ENCODE peak calls at places on chromosomes 2 and 18, in nine cellular contexts. O is bronchial epithelial cell, C is AG10803, Z is PC-9, M is progenitor cell of endocrine pancreas, N is glutamatergic neuron, R is kidney epithelial cell, P is AG09319, A is fibroblast of lung. H is an unnamed sample.

GRCh38 chr2:55422876-55423275 is 3.2 kb upstream of the CCDC88A start:
- DNase-seq in A (no peak), P (no peak), M (no peak), O (no peak), Z (no peak), N (no peak), C (no peak), R (no peak), H (no peak)

GRCh38 chr2:59892398-59892797 is 661.1 kb downstream of the BCL11A start:
- DNase-seq in A (no peak), Z (no peak), N (no peak), M (no peak), C (no peak), R (no peak), P (no peak), O (no peak), H (no peak)

GRCh38 chr2:64359892-64360657 is 93.9 kb upstream of the LGALSL start:
- DNase-seq in O (peak), C (peak), P (peak), A (peak), Z (peak), N (peak), M (no peak), R (peak), H (peak)

GRCh38 chr18:50286391-50287027 is 983 bp downstream of the CXXC1 start:
- DNase-seq in A (peak), P (no peak), M (no peak), N (no peak), O (peak), C (peak), R (no peak), Z (no peak), H (peak)

GRCh38 chr2:123303735-123304134 is 721.4 kb upstream of the CNTNAP5 start:
- DNase-seq in R (no peak), Z (no peak), O (no peak), P (no peak), M (no peak), A (no peak), N (no peak), C (no peak), H (no peak)

GRCh38 chr2:230012242-230012884 is 56.4 kb downstream of the SLC16A14 start:
- DNase-seq in A (no peak), P (no peak), C (peak), R (no peak), M (no peak), O (no peak), N (no peak), Z (no peak), H (no peak)

GRCh38 chr2:183579686-183580085 is 455.4 kb downstream of the NUP35 start:
- DNase-seq in N (no peak), O (no peak), A (no peak), C (no peak), Z (no peak), P (no peak), M (no peak), R (no peak), H (no peak)

GRCh38 chr2:221517362-221518121 is 54.6 kb downstream of the EPHA4 start:
- DNase-seq in A (peak), Z (peak), C (peak), O (peak), M (no peak), P (peak), R (no peak), N (no peak), H (peak)

GRCh38 chr2:104405628-104406027 is 448.3 kb upstream of the POU3F3 start:
- DNase-seq in Z (no peak), A (no peak), R (no peak), N (no peak), O (no peak), P (no peak), C (no peak), M (no peak), H (no peak)

GRCh38 chr2:1406434-1406833 is 6.8 kb upstream of the TPO start:
- DNase-seq in O (no peak), M (no peak), N (no peak), P (no peak), R (no peak), A (no peak), C (no peak), Z (no peak), H (no peak)

GRCh38 chr2:133362061-133362476 is 206.2 kb downstream of the NCKAP5 start:
- DNase-seq in A (peak), R (no peak), M (no peak), O (peak), C (peak), N (no peak), Z (no peak), P (no peak), H (peak)

GRCh38 chr2:228401065-228401912 is 219.8 kb upstream of the SPHKAP start:
- DNase-seq in M (no peak), O (peak), N (no peak), Z (no peak), P (no peak), C (no peak), A (no peak), R (no peak), H (no peak)

GRCh38 chr18:808086-808485 is 4.0 kb downstream of the YES1 start:
- DNase-seq in O (no peak), P (no peak), C (peak), M (no peak), Z (no peak), R (no peak), N (no peak), A (peak), H (peak)

GRCh38 chr2:54497738-54498680 is 41.9 kb downstream of the SPTBN1 start:
- DNase-seq in Z (no peak), C (peak), R (no peak), M (no peak), O (no peak), P (no peak), N (no peak), A (no peak), H (no peak)

GRCh38 chr2:10935953-10936942 is 24.5 kb downstream of the KCNF1 start:
- DNase-seq in Z (peak), P (peak), C (peak), A (peak), N (no peak), R (peak), M (no peak), O (peak), H (peak)
- TF ChIP-seq CTCF in Z (peak), P (no peak), C (peak), A (no peak), N (no peak), R (no peak), M (no peak), O (no peak), H (no peak)

GRCh38 chr2:26438526-26438925 is 36.8 kb downstream of the DRC1 start:
- DNase-seq in O (peak), P (no peak), N (no peak), M (no peak), A (peak), Z (no peak), C (peak), R (peak), H (no peak)
- TF ChIP-seq CTCF in O (peak), P (peak), N (no peak), M (no peak), A (no peak), Z (no peak), C (peak), R (peak), H (no peak)

GRCh38 chr2:46239175-46239846 is 57.9 kb upstream of the EPAS1 start:
- DNase-seq in O (no peak), N (no peak), C (no peak), A (peak), M (no peak), Z (no peak), R (no peak), P (no peak), H (no peak)

GRCh38 chr2:46245869-46246268 is 51.3 kb upstream of the EPAS1 start:
- DNase-seq in P (no peak), O (no peak), A (no peak), N (no peak), R (no peak), C (no peak), Z (no peak), M (no peak), H (no peak)

GRCh38 chr2:46239847-46240181 is 57.4 kb upstream of the EPAS1 start:
- DNase-seq in Z (no peak), R (no peak), P (no peak), M (no peak), O (no peak), C (no peak), N (no peak), A (no peak), H (no peak)

GRCh38 chr2:46236876-46237859 is 60.0 kb upstream of the EPAS1 start:
- DNase-seq in A (no peak), R (no peak), C (no peak), P (no peak), Z (no peak), N (no peak), O (no peak), M (no peak), H (no peak)

DNA sequence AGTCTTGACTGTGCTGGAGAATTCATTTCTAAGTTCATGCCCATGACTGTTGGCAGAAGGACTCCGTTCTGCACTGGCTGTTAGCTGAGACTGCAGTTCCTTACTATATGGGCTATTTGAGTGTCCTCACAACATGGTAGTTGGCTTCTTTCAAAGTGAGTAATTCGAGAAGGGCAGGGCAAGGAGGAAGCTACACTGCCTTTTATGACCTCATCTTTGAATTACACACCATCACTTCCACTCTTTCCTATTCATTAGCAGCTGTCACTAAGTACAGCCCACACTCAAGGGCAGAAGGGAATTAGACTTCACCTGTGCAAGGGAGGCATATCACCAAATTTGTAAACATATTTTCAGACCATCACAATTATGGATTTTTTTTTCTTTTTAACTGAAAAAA is 55.9 kb upstream of the EPAS1 start:
- DNase-seq in O (peak), P (no peak), A (peak), N (no peak), M (no peak), C (no peak), R (peak), Z (no peak), H (no peak)
- TF ChIP-seq CTCF in O (no peak), P (no peak), A (no peak), N (no peak), M (no peak), C (no peak), R (no peak), Z (no peak), H (no peak)

DNA sequence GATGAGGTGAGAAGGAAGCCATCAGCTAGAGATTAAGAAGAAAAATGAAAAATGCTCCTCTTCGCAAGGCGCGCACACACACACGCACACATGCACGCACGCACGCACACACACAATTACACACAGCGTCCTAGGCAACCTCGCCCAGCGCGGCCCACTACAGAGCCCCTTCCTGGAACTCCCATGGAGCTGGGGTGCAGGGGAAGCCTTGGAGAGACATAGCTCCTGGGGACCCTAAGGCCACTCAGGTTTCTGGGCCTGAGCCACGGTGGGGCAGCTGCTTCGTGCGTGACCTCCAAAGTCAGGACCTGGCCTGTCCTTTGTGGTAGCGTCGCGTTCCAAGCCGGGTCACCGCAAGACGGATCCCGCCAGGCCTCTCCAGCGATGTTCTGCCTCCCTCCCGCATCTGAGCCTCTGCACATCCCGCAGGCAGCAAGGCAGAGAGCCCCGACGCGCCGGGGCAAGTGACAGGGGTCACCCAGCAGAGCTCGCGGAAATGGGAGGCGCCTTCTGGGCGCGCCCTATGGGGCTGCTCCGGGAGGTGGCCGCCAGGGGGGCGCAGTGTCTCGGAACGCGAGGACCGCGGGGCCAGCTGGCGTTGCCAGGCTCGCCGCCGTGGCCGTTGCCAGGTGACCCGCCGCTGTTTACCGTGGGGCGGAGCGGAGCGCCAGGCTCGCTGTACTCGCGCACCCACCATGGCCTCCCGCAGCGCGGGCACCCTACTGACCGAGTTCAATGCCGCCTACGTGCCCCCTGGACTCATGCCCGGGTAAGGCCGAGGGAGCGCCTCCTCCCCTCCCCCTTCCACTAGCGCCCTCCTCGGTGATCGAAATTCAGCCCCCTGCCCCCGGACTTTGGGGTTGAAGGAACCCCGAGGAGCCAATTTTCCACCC is 79.0 kb downstream of the CIB4 start:
- DNase-seq in Z (peak), M (no peak), C (peak), N (peak), P (no peak), R (no peak), A (peak), O (peak), H (no peak)
- TF ChIP-seq CTCF in Z (peak), M (no peak), C (peak), N (peak), P (no peak), R (peak), A (peak), O (peak), H (peak)

GRCh38 chr2:15746354-15747171 is 154.9 kb downstream of the DDX1 start:
- DNase-seq in M (no peak), C (no peak), Z (no peak), O (no peak), A (no peak), P (no peak), R (no peak), N (no peak), H (no peak)

GRCh38 chr2:15749460-15750432 is 158.1 kb downstream of the DDX1 start:
- DNase-seq in A (peak), O (no peak), M (no peak), P (no peak), R (no peak), N (no peak), Z (no peak), C (peak), H (no peak)

GRCh38 chr2:15748736-15749323 is 157.2 kb downstream of the DDX1 start:
- DNase-seq in M (no peak), O (peak), Z (no peak), A (no peak), R (no peak), P (no peak), N (peak), C (no peak), H (no peak)

GRCh38 chr2:15747172-15747550 is 155.5 kb downstream of the DDX1 start:
- DNase-seq in A (no peak), R (no peak), M (no peak), N (no peak), C (no peak), P (no peak), Z (no peak), O (no peak), H (no peak)

GRCh38 chr2:15747698-15748471 is 156.2 kb downstream of the DDX1 start:
- DNase-seq in M (no peak), R (no peak), A (peak), C (no peak), O (no peak), Z (no peak), P (no peak), N (no peak), H (no peak)
- TF ChIP-seq CTCF in M (no peak), R (no peak), A (no peak), C (no peak), O (no peak), Z (no peak), P (no peak), N (no peak), H (no peak)

DNA sequence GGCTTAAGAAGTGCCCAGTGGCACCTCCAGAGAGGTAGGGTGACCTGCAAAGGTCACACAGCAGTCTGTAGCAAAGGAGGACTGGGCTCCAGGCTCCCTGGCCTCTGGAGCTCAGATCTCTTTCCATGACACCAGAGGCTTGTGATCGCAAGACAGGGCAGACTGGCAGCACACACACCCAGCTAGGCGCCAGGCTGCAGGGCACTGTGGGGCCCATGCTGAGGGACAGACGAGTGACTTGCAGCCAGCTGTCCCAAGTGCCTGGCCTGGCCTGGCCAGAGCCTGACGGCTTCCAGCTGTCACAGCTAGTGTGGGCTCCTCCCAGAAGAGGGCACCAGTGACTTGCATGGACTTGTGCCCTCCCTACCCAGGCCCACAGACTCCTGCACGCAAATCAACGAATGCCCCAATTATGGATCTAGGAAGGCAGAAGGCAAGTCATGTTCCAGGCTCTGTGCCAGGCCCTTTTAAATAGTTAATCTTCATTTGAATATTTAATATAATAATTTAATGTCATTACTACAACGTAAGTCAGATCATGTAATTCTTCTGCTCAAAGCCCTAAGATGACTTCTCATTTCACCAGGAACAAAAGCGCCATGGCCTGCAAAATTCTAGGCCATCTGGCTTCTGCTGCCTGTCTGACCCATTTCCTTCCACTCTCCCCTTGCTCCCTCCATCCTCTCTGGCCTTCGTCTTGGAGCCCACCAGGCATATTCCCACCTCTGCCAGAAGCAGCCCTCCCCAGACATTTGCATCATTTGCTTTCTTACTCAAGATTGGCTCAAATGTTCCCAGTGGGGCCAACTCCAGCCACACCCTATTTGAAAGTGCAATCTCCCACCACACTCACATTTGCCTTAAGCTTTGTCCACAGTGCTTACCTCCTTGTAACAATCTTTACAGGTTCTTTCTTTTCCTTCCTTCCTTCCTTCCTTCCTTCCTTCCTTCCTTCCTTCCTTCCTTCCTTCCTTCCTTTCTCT is 3.7 kb upstream of the SPEG start:
- DNase-seq in Z (no peak), N (no peak), C (peak), P (no peak), R (no peak), O (peak), A (peak), M (no peak), H (peak)
- TF ChIP-seq CTCF in Z (peak), N (no peak), C (peak), P (peak), R (peak), O (peak), A (no peak), M (peak), H (peak)

DNA sequence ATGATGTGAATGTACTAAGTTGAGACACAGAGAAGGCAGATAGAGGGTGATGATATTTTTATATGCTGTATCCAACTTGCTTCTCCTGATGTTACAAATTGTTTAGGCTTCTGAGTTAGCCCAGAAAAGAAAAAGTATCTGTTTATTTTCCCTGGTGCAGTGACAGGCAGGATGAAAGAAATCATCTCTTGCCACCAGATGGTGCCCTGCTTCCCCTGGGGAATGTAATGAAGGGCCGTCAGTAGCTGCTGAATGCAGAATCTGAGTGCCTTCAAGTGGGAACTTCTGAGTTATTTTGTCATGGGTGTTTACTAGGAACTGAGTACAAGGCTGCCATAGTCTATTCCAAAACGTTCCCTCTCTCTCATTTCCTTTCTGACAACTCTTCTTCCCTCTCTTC is 525.6 kb downstream of the MBD2 start:
- DNase-seq in M (peak), O (peak), N (peak), R (peak), P (peak), Z (peak), A (peak), C (peak), H (peak)
- TF ChIP-seq CTCF in M (peak), O (peak), N (no peak), R (peak), P (peak), Z (peak), A (no peak), C (peak), H (peak)

GRCh38 chr2:96549967-96550786 is 13.6 kb downstream of the ARID5A start:
- DNase-seq in C (no peak), M (no peak), Z (peak), O (no peak), P (no peak), A (no peak), R (no peak), N (peak), H (no peak)
- TF ChIP-seq CTCF in C (no peak), M (peak), Z (peak), O (peak), P (peak), A (no peak), R (no peak), N (peak), H (peak)

DNA sequence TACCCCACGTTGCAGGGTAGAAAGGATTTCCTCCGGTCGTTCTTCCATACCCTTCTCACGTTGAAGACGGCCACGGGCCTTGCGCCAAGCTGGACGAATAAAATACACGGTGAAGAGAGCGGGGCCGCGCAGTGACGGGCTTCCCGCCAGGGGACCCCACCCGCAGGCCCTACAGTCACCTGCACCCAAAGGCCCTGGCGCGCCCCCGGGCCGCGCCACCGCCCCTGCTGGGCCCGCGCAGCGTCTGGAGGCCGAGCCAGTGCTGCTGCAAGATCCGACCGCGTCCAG is 199 bp downstream of the FBXO15 start:
- DNase-seq in C (no peak), P (no peak), N (no peak), Z (no peak), A (no peak), M (no peak), R (no peak), O (no peak), H (no peak)
- TF ChIP-seq CTCF in C (no peak), P (no peak), N (no peak), Z (no peak), A (no peak), M (no peak), R (no peak), O (no peak), H (no peak)